ENCODE peak calls at places on chromosomes 16 and 17, in five cellular contexts. Z is heart left ventricle, X is colonic mucosa, R is epithelial cell of esophagus, N is fibroblast of lung. P is an unnamed sample.
A peak's percentile ranks its signal among the peaks of the same experiment; 100 is the strongest.

GRCh38 chr16:8103649-8104289 is 486.5 kb downstream of the TMEM114 start:
- DNase-seq in R (no peak), X (no peak), N (no peak), Z (no peak), P (no peak)

GRCh38 chr17:21124096-21124495 is 2.7 kb upstream of the DHRS7B start:
- DNase-seq in R (no peak), Z (no peak), N (no peak), X (no peak), P (no peak)

GRCh38 chr17:81437221-81437651 is 42.0 kb downstream of the BAHCC1 start:
- DNase-seq in N (no peak), X (no peak), R (no peak), Z (no peak), P (no peak)

GRCh38 chr17:63399856-63400255 is 46.2 kb downstream of the CYB561 start:
- DNase-seq in X (peak; percentile 51), N (peak; percentile 56), Z (peak; percentile 89), R (no peak), P (peak; percentile 75)

GRCh38 chr16:12639044-12639443 is 164.6 kb downstream of the CPPED1 start:
- DNase-seq in N (peak; percentile 54), X (no peak), Z (no peak), R (peak; percentile 13), P (peak; percentile 31)

GRCh38 chr17:78933025-78933958 is 8.1 kb upstream of the TIMP2 start:
- DNase-seq in R (peak; percentile 95), Z (peak; percentile 49), X (peak; percentile 40), N (peak; percentile 99), P (peak; percentile 97)

GRCh38 chr16:57609541-57610401 is 18.7 kb upstream of the ADGRG1 start:
- DNase-seq in R (peak; percentile 36), X (peak; percentile 19), N (peak; percentile 15), Z (peak; percentile 61), P (peak; percentile 54)

GRCh38 chr17:72900542-72900941 is 191.9 kb downstream of the SLC39A11 start:
- DNase-seq in R (no peak), X (no peak), N (no peak), Z (no peak), P (no peak)

GRCh38 chr16:50303605-50304466 is 37.5 kb downstream of the ADCY7 start:
- DNase-seq in N (peak; percentile 86), X (no peak), Z (no peak), R (no peak), P (peak; percentile 50)

GRCh38 chr17:80449194-80449929 is 27.0 kb downstream of the NPTX1 start:
- DNase-seq in N (no peak), X (no peak), R (no peak), Z (no peak), P (no peak)

GRCh38 chr17:17120716-17121115 is 78.5 kb downstream of the MPRIP start:
- DNase-seq in Z (no peak), X (peak; percentile 29), R (no peak), N (no peak), P (peak; percentile 25)

GRCh38 chr17:2056221-2057129 is 1.6 kb downstream of the HIC1 start:
- DNase-seq in R (no peak), N (peak; percentile 73), X (no peak), Z (peak; percentile 54), P (peak; percentile 72)

GRCh38 chr17:2054262-2054739 is 602 bp upstream of the HIC1 start:
- DNase-seq in X (no peak), Z (peak; percentile 60), R (peak; percentile 48), N (peak; percentile 80), P (peak; percentile 56)

GRCh38 chr17:2053380-2054261 is 1.3 kb upstream of the HIC1 start:
- DNase-seq in R (peak; percentile 62), N (peak; percentile 77), X (peak; percentile 76), Z (peak; percentile 88), P (peak; percentile 72)

GRCh38 chr17:2055494-2056220 is 754 bp downstream of the HIC1 start:
- DNase-seq in R (no peak), Z (peak; percentile 63), N (no peak), X (no peak), P (peak; percentile 58)

DNA sequence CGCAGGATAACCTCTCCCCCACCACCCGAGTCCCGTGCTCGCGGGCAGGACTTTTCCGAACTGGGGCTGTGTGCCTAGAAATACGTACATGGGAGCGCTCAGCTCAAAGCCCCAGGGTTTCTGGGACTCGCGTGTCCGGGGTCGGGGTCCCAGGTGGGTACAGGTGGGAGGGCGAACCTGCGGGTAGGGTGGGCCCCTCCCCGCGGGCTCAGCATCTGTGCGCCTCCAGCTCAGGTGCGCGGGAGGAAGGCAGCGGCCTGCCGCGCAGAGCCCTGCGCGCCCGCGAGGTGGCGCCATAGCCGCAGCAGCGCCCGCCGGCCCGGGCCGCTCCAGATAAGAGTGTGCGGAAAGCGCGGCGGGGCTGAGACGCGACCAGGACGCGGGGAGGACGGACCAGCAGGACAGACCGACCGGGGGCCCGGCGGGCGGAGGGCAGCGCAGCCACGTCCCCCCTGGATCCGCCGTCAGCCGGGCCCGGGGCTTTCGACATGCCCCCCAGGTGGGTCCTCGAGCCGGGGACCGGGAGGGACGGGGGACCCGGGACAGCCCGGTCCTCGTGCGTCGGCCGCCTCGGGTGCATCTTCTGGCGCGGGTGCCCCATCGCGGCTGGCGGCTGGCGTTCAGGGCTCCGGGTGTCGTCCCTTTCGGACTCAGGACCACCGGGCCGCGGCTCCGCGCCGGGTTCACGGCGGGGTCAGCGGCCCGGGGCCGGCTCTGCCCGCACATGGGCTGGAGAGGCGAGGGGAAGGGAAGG is at the start of gene HIC1:
- DNase-seq in Z (peak; percentile 86), X (peak; percentile 71), N (peak; percentile 74), R (peak; percentile 72), P (peak; percentile 79)
- H3K4me3 ChIP-seq in Z (peak within 1 kb of the TSS; percentile 65), X (peak within 1 kb of the TSS; percentile 59), N (peak within 1 kb of the TSS; percentile 80), R (peak within 1 kb of the TSS; percentile 25), P (peak within 1 kb of the TSS; percentile 64)

GRCh38 chr16:84141143-84141670 is 3.8 kb downstream of the HSDL1 start:
- DNase-seq in R (no peak), Z (no peak), X (no peak), N (no peak), P (no peak)

GRCh38 chr16:84143784-84144199 is 1.2 kb downstream of the HSDL1 start:
- DNase-seq in N (no peak), X (no peak), R (peak; percentile 25), Z (no peak), P (peak; percentile 8)

GRCh38 chr16:84143081-84143480 is 1.9 kb downstream of the HSDL1 start:
- DNase-seq in N (no peak), R (no peak), Z (no peak), X (no peak), P (no peak)

GRCh38 chr16:84144301-84144858 is 597 bp downstream of the HSDL1 start:
- DNase-seq in Z (no peak), N (no peak), R (peak; percentile 28), X (peak; percentile 45), P (peak; percentile 13)

GRCh38 chr16:84144859-84145639 is at the start of the genes DNAAF1 and HSDL1:
- DNase-seq in Z (peak; percentile 93), N (peak; percentile 63), R (peak; percentile 85), X (peak; percentile 95), P (peak; percentile 85)
- TF ChIP-seq CTCF in Z (no peak), N (no peak), R (peak; percentile 13), X (no peak), P (no peak)

DNA sequence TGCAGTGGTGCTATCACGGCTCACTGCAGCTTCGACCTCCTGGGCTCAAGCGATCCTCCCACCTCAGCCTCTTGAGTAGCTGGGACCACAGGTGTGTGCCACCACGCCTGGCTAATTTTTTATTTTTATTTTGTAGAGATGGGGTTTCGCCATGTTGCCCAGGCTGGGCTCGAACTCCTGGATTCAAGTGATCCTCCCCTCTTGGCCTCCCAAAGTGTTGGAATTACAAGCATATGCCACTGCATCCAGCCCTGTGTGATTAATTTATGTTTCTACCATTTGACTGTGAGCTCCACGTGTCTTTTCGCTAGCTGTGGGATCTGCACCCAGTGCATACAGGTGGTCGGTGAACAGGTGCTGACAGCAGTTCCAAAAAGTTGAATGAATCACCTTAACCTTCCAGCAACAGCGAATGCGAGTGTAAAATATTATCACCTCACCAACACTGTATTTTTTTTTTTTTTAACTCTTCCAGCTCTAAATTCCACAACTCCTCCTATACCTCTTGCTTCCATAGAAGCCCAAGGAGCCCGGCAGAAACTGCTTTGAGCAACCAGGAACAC is 481 bp upstream of the NUDT7 start:
- DNase-seq in R (no peak), N (no peak), Z (no peak), X (no peak), P (no peak)
- H3K4me3 ChIP-seq in R (peak overlapping the region; percentile 1), N (no peak overlapping the region), Z (peak overlapping the region; percentile 69), X (peak overlapping the region; percentile 11), P (peak overlapping the region; percentile 15)

DNA sequence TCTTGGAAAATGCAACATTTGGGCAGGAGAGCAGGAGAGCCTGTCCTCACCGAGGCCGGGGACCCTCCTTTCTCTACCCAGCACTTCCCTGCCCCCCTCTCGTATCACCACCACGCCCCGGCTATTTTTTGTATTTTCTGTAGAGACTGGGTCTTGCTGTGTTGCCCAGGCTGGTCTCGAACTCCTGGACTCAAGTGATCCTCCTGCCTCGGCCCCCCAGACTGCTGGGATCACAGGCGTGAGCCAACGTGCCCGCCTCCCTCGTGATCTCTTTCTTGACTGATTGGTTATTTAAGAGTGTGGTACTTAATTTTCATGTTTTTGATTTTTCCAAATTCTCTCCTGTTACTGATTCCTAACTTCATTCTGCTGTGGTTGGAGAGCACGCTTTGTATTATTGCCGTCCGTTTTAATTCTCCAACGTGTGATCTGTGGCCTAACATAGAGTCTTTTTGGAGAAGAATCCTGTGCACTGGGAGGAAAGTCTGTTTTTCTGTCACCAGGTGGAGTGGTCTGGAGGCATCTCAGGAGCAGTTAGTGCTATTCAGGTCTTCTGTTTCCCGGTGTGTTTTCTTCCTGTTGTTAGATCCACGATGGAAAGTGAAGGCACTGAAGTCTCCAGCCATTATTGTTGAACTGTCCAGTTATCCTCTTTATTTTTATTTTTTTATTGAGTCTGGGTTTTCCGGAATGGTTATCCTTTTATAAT is 40.4 kb downstream of the ZNF778 start:
- DNase-seq in X (no peak), R (no peak), N (no peak), Z (no peak), P (no peak)
- TF ChIP-seq CTCF in X (no peak), R (no peak), N (peak; percentile 4), Z (no peak), P (no peak)

GRCh38 chr16:30533146-30533522 is 1.5 kb downstream of the ZNF747 start:
- DNase-seq in X (no peak), Z (no peak), R (no peak), N (no peak), P (no peak)
- H3K4me3 ChIP-seq in X (peak overlapping the region; percentile 61), Z (no peak overlapping the region), R (peak overlapping the region; percentile 94), N (no peak overlapping the region), P (no peak overlapping the region)

GRCh38 chr16:24580665-24581064 is 41.3 kb downstream of the RBBP6 start:
- DNase-seq in N (peak; percentile 28), R (peak; percentile 36), X (no peak), Z (no peak), P (peak; percentile 63)
- TF ChIP-seq CTCF in N (peak; percentile 58), R (peak; percentile 48), X (no peak), Z (peak; percentile 11), P (peak; percentile 53)

GRCh38 chr17:28663723-28664122 is 1.7 kb downstream of the SUPT6H start:
- DNase-seq in R (no peak), N (no peak), Z (no peak), X (no peak), P (no peak)
- H3K4me3 ChIP-seq in R (no peak overlapping the region), N (peak overlapping the region; percentile 54), Z (no peak overlapping the region), X (no peak overlapping the region), P (peak overlapping the region; percentile 98)

GRCh38 chr17:50272246-50272645 is 2.0 kb upstream of the TMEM92 start:
- DNase-seq in Z (peak; percentile 14), N (no peak), R (no peak), X (no peak), P (no peak)
- TF ChIP-seq CTCF in Z (no peak), N (no peak), R (no peak), X (no peak), P (no peak)

P was measured in fibroblast of pulmonary artery.